ENCODE peak calls at places on chromosomes 4 and X, in seven cellular contexts. P is IMR-90, O is H9, N is mesenchymal stem cell, V is H1, Q is trophoblast cell, J is neuronal stem cell. K is an unnamed sample.

GRCh38 chrX:147803948-147804347 is 107.8 kb upstream of the FMR1 start:
- DNase-seq in P (no peak), O (no peak), N (no peak), V (no peak), Q (peak; percentile 46), J (peak; percentile 3), K (peak; percentile 48)

GRCh38 chr4:6360385-6360784 is 90.7 kb downstream of the WFS1 start:
- DNase-seq in P (no peak), O (no peak), N (no peak), V (no peak), Q (no peak), J (peak; percentile 35), K (peak; percentile 58)

GRCh38 chr4:124636793-124637192 is 75.7 kb downstream of the ANKRD50 start:
- DNase-seq in P (no peak), O (peak; percentile 50), N (no peak), V (no peak), Q (no peak), J (peak; percentile 76), K (peak; percentile 98)

GRCh38 chr4:6175426-6175825 is 24.9 kb downstream of the JAKMIP1 start:
- DNase-seq in P (no peak), O (no peak), N (no peak), V (no peak), Q (no peak), J (no peak), K (no peak)

GRCh38 chr4:153553820-153554173 is 87.6 kb downstream of the TMEM131L start:
- DNase-seq in P (peak; percentile 19), O (no peak), N (no peak), V (no peak), Q (no peak), J (no peak), K (no peak)

GRCh38 chr4:166501941-166502382 is 628.9 kb downstream of the TLL1 start:
- DNase-seq in P (no peak), O (peak; percentile 84), N (peak; percentile 37), V (peak; percentile 67), Q (peak; percentile 73), J (peak; percentile 14), K (peak; percentile 92)

GRCh38 chr4:153112071-153112460 is 92.2 kb upstream of the TRIM2 start:
- DNase-seq in P (no peak), O (no peak), N (no peak), V (no peak), Q (peak; percentile 99), J (no peak), K (no peak)

GRCh38 chrX:41472231-41472815 is 25.2 kb downstream of the NYX start:
- DNase-seq in P (no peak), O (peak; percentile 68), N (no peak), V (no peak), Q (peak; percentile 85), J (no peak), K (peak; percentile 74)

GRCh38 chrX:17597836-17598434 is 139.4 kb upstream of the SCML1 start:
- DNase-seq in P (no peak), O (no peak), N (no peak), V (no peak), Q (no peak), J (no peak), K (no peak)

GRCh38 chrX:18638397-18638796 is 33.5 kb downstream of the RS1 start:
- DNase-seq in P (no peak), O (no peak), N (no peak), V (no peak), Q (no peak), J (no peak), K (no peak)

GRCh38 chr4:26360864-26361263 is 40.0 kb downstream of the RBPJ start:
- DNase-seq in P (no peak), O (no peak), N (peak; percentile 36), V (no peak), Q (no peak), J (peak; percentile 9), K (peak; percentile 45)

GRCh38 chr4:33714971-33715370 is 2529.3 kb downstream of the ARAP2 start:
- DNase-seq in P (no peak), O (no peak), N (no peak), V (no peak), Q (no peak), J (no peak), K (no peak)

GRCh38 chrX:154074199-154074598 is 23.3 kb downstream of the MECP2 start:
- DNase-seq in P (peak; percentile 73), O (no peak), N (peak; percentile 46), V (no peak), Q (peak; percentile 52), J (no peak), K (peak; percentile 80)

GRCh38 chrX:11881485-11882170 is 123.6 kb downstream of the MSL3 start:
- DNase-seq in P (no peak), O (no peak), N (no peak), V (no peak), Q (peak; percentile 54), J (no peak), K (no peak)

GRCh38 chrX:8845060-8845459 is 43.9 kb upstream of the FAM9A start:
- DNase-seq in P (peak; percentile 80), O (no peak), N (peak; percentile 43), V (no peak), Q (peak; percentile 29), J (no peak), K (peak; percentile 46)

GRCh38 chr4:134622194-134622593 is 420.6 kb upstream of the PABPC4L start:
- DNase-seq in P (no peak), O (no peak), N (peak; percentile 4), V (no peak), Q (no peak), J (no peak), K (no peak)

GRCh38 chr4:113131146-113131545 is 81.7 kb downstream of the ANK2 start:
- DNase-seq in P (no peak), O (no peak), N (no peak), V (no peak), Q (no peak), J (no peak), K (no peak)

DNA sequence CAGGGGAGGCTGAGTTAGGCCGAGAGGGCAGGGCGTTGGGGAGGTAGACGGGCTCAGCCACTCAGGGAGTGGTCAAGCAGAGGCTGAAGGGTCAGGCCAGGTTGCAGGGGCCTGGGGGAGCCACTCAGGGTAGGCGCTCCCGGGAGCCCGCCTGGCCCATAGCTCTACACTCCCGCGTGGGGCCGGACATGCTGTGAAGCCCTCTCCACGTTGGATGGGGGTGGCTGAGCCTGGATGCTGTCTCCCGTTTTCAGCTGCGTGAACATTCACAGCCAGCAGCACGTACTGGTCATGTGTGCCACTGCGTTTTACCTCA is 14.0 kb upstream of the MSANTD1 start:
- DNase-seq in P (no peak), O (no peak), N (no peak), V (no peak), Q (no peak), J (no peak), K (no peak)
- H3K18ac ChIP-seq in P (no peak overlapping the region), O (no peak overlapping the region), N (no peak overlapping the region), V (no peak overlapping the region), Q (no peak overlapping the region), J (no peak overlapping the region), K (no peak overlapping the region)

GRCh38 chr4:71202703-71203102 is 136.1 kb upstream of the SLC4A4 start:
- DNase-seq in P (no peak), O (no peak), N (peak; percentile 39), V (no peak), Q (no peak), J (no peak), K (no peak)
- H3K18ac ChIP-seq in P (no peak overlapping the region), O (no peak overlapping the region), N (no peak overlapping the region), V (no peak overlapping the region), Q (no peak overlapping the region), J (no peak overlapping the region), K (no peak overlapping the region)

GRCh38 chr4:172011196-172011595 is 198.0 kb downstream of the GALNTL6 start:
- DNase-seq in P (no peak), O (no peak), N (no peak), V (no peak), Q (no peak), J (no peak), K (no peak)

GRCh38 chr4:172009461-172009860 is 196.3 kb downstream of the GALNTL6 start:
- DNase-seq in P (no peak), O (no peak), N (no peak), V (no peak), Q (no peak), J (no peak), K (no peak)

GRCh38 chr4:172007889-172008288 is 194.7 kb downstream of the GALNTL6 start:
- DNase-seq in P (no peak), O (no peak), N (no peak), V (no peak), Q (no peak), J (no peak), K (no peak)
- H3K18ac ChIP-seq in P (no peak overlapping the region), O (no peak overlapping the region), N (no peak overlapping the region), V (no peak overlapping the region), Q (no peak overlapping the region), J (no peak overlapping the region), K (no peak overlapping the region)

GRCh38 chr4:146621-147020 is 22.3 kb downstream of the ZNF718 start:
- DNase-seq in P (no peak), O (no peak), N (no peak), V (no peak), Q (no peak), J (no peak), K (no peak)
- H3K18ac ChIP-seq in P (no peak overlapping the region), O (no peak overlapping the region), N (no peak overlapping the region), V (no peak overlapping the region), Q (no peak overlapping the region), J (no peak overlapping the region), K (no peak overlapping the region)

GRCh38 chrX:2320580-2321327 is 180.0 kb downstream of the DHRSX start:
- DNase-seq in P (peak; percentile 77), O (no peak), N (peak; percentile 80), V (no peak), Q (peak; percentile 56), J (no peak), K (peak; percentile 8)
- H3K18ac ChIP-seq in P (peak overlapping the region; percentile 1), O (no peak overlapping the region), N (no peak overlapping the region), V (no peak overlapping the region), Q (no peak overlapping the region), J (no peak overlapping the region), K (no peak overlapping the region)

DNA sequence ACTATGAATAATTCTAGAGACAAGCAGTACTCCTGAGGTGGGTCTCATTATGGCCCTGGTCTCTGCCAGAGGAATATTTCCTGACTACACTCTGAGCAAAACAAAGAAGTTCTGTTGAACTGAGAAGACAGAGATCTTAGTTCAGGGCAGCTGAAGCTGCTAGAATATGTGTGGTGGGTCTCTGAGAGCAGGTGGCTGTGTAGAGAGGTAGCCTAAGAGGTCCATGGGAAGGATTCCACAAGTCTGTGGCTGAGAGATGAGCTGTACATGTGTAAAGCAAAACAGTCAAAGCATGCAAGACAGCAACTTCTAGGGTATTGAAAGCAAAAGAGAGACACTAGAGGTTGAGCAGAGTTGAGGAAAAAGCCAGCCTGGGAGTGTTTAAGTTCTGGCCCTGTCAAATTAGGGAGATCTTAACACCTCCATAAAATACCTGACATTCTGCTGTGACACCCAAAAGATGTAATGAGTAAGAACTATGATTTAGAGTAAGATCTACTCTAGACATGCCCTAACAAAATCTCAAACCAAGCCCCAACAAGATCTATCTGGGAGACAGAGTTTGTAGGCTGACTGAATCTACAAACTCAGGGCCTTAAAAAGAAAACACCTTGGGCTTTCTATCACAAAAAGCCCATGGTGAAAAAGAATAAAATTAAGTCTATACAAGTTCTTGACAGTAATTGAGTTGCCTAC is 274.4 kb downstream of the BANK1 start:
- DNase-seq in P (no peak), O (no peak), N (no peak), V (no peak), Q (no peak), J (no peak), K (no peak)
- H3K18ac ChIP-seq in P (no peak overlapping the region), O (no peak overlapping the region), N (no peak overlapping the region), V (no peak overlapping the region), Q (no peak overlapping the region), J (no peak overlapping the region), K (no peak overlapping the region)

K was measured in mesendoderm.